ENCODE peak calls at places on chromosomes 13 and 19, in seven cellular contexts. B, D, G, Y, R, W and P are unnamed samples.

GRCh38 chr19:3932931-3933810 is at the start of gene NMRK2:
- DNase-seq in B (no peak), D (no peak), G (no peak), Y (no peak), R (no peak), W (no peak), P (no peak)

GRCh38 chr19:50975766-50976165 is 6.4 kb upstream of the KLK6 start:
- DNase-seq in B (no peak), D (no peak), G (no peak), Y (peak; percentile 45), R (no peak), W (no peak), P (no peak)

GRCh38 chr19:5691205-5691929 is 1.3 kb downstream of the RPL36 start:
- DNase-seq in B (no peak), D (peak; percentile 75), G (peak; percentile 68), Y (peak; percentile 48), R (peak; percentile 68), W (peak; percentile 31), P (peak; percentile 46)

GRCh38 chr19:11949201-11949600 is 15.6 kb upstream of the ZNF763 start:
- DNase-seq in B (no peak), D (no peak), G (no peak), Y (no peak), R (no peak), W (peak; percentile 7), P (no peak)

GRCh38 chr19:55353803-55354697 is 469 bp downstream of the COX6B2 start:
- DNase-seq in B (peak; percentile 76), D (peak; percentile 63), G (peak; percentile 64), Y (peak; percentile 75), R (no peak), W (peak; percentile 43), P (peak; percentile 81)

GRCh38 chr13:84651288-84651687 is 769.0 kb upstream of the SLITRK1 start:
- DNase-seq in B (no peak), D (no peak), G (no peak), Y (no peak), R (no peak), W (peak; percentile 85), P (no peak)

GRCh38 chr13:73708393-73708985 is 425.7 kb downstream of the KLF12 start:
- DNase-seq in B (no peak), D (peak; percentile 15), G (peak; percentile 33), Y (peak; percentile 72), R (no peak), W (peak; percentile 71), P (peak; percentile 79)

GRCh38 chr13:108728370-108728769 is 99.0 kb downstream of the MYO16 start:
- DNase-seq in B (no peak), D (no peak), G (no peak), Y (peak; percentile 36), R (no peak), W (no peak), P (no peak)

GRCh38 chr19:821228-821975 is at the start of gene PLPPR3:
- DNase-seq in B (no peak), D (no peak), G (no peak), Y (no peak), R (no peak), W (no peak), P (no peak)

GRCh38 chr19:44332145-44332544 is 24.3 kb downstream of the ZNF112 start:
- DNase-seq in B (no peak), D (no peak), G (no peak), Y (no peak), R (no peak), W (no peak), P (no peak)
- H3K27ac ChIP-seq in B (no peak overlapping the region), D (no peak overlapping the region), G (no peak overlapping the region), Y (no peak overlapping the region), R (no peak overlapping the region), W (no peak overlapping the region), P (no peak overlapping the region)

GRCh38 chr13:93230466-93230865 is 3.9 kb downstream of the GPC6 start:
- DNase-seq in B (no peak), D (no peak), G (no peak), Y (no peak), R (no peak), W (peak; percentile 89), P (no peak)
- H3K4me1 ChIP-seq in B (no peaks in the 10 kb centered on the region), D (peaks cover 3% of the 10 kb centered on the region), G (peaks cover 7% of the 10 kb centered on the region), Y (peaks cover 30% of the 10 kb centered on the region), R (no peaks in the 10 kb centered on the region), W (peaks cover 1% of the 10 kb centered on the region), P (no peaks in the 10 kb centered on the region)

GRCh38 chr19:35040474-35040825 is 1.1 kb upstream of the HPN start:
- DNase-seq in B (no peak), D (no peak), G (no peak), Y (no peak), R (no peak), W (no peak), P (no peak)

GRCh38 chr19:35042056-35042730 is 672 bp downstream of the HPN start:
- DNase-seq in B (peak; percentile 97), D (no peak), G (no peak), Y (no peak), R (no peak), W (no peak), P (no peak)

GRCh38 chr19:35041548-35042055 is at the start of gene HPN:
- DNase-seq in B (peak; percentile 95), D (no peak), G (no peak), Y (no peak), R (peak; percentile 66), W (no peak), P (no peak)

GRCh38 chr19:35039881-35040456 is 1.6 kb upstream of the HPN start:
- DNase-seq in B (no peak), D (no peak), G (no peak), Y (no peak), R (no peak), W (no peak), P (no peak)

GRCh38 chr19:35040826-35041547 is 534 bp upstream of the HPN start:
- DNase-seq in B (peak; percentile 99), D (peak; percentile 92), G (peak; percentile 72), Y (no peak), R (peak; percentile 88), W (no peak), P (peak; percentile 74)
- TF ChIP-seq POLR2A in B (peak; percentile 78), D (no peak), G (peak; percentile 14), Y (no peak), R (no peak), W (no peak), P (no peak)

DNA sequence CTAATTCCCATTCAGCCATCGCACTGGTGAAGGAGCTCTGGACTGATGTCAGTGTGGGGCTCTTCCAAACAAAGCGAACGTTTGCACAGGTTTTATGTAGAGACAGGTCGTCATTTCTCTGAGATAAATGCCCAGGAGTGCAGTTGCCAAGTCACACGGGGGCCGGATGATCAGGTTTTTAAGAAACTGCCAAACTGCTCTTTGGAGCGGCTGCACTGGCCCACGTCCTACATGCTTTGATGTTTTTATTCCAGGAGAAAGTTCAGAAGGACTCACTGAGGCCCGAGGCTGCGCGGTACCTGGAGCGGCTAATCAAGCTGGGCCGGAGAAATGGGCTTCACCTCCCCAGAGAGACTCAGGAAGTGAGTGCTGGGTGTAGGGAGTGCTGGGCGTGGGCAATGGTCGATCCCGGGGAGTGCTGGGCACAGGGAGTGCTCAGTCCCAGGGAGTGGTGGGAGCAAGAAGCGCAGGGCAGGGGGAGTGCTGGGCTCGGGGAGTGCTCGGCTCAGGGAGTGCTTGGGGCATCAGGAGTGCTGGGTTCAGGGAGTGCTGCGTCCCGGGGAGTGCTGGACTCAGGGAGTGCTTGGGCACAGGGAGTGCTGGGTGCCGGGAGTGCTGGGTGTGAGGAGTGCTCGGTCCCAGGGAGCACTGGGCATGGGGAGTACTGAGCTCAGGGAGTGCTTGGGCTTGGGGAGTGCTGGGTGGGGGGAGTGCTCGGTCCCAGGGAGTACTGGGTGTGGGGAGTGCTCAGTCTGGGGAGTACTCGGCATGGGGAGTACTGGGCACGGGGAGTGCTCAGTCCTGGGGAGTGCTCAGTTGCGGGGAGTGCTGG is 10.7 kb downstream of the THOP1 start:
- DNase-seq in B (no peak), D (no peak), G (no peak), Y (no peak), R (no peak), W (no peak), P (no peak)
- H3K27ac ChIP-seq in B (no peak overlapping the region), D (no peak overlapping the region), G (no peak overlapping the region), Y (no peak overlapping the region), R (no peak overlapping the region), W (no peak overlapping the region), P (no peak overlapping the region)

GRCh38 chr19:17236831-17237543 is 8.7 kb downstream of the NR2F6 start:
- DNase-seq in B (no peak), D (no peak), G (no peak), Y (no peak), R (no peak), W (no peak), P (no peak)
- H3K4me1 ChIP-seq in B (no peaks in the 10 kb centered on the region), D (peaks cover 4% of the 10 kb centered on the region), G (peaks cover 21% of the 10 kb centered on the region), Y (peaks cover 72% of the 10 kb centered on the region), R (no peaks in the 10 kb centered on the region), W (peaks cover 12% of the 10 kb centered on the region), P (peaks cover 13% of the 10 kb centered on the region)

GRCh38 chr13:64723735-64724134 is 2506.4 kb downstream of the PCDH9 start:
- DNase-seq in B (no peak), D (no peak), G (no peak), Y (peak; percentile 90), R (no peak), W (peak; percentile 94), P (no peak)
- TF ChIP-seq POLR2A in B (no peak), D (no peak), G (no peak), Y (no peak), R (no peak), W (no peak), P (no peak)

GRCh38 chr19:38375748-38376147 is 1.4 kb downstream of the PSMD8 start:
- DNase-seq in B (no peak), D (no peak), G (no peak), Y (no peak), R (no peak), W (peak; percentile 20), P (no peak)

GRCh38 chr19:38374332-38375097 is at the start of gene PSMD8:
- DNase-seq in B (peak; percentile 100), D (peak; percentile 98), G (peak; percentile 98), Y (peak; percentile 100), R (peak; percentile 99), W (peak; percentile 97), P (peak; percentile 99)

GRCh38 chr19:38375098-38375493 is 725 bp downstream of the PSMD8 start:
- DNase-seq in B (no peak), D (no peak), G (no peak), Y (no peak), R (no peak), W (peak; percentile 11), P (no peak)

GRCh38 chr19:38376576-38376975 is 2.2 kb downstream of the PSMD8 start:
- DNase-seq in B (no peak), D (no peak), G (no peak), Y (no peak), R (no peak), W (no peak), P (no peak)

GRCh38 chr19:38373907-38374331 is 452 bp upstream of the PSMD8 start:
- DNase-seq in B (no peak), D (no peak), G (no peak), Y (no peak), R (no peak), W (no peak), P (no peak)
- H3K27ac ChIP-seq in B (peak overlapping the region; percentile 43), D (no peak overlapping the region), G (peak overlapping the region; percentile 89), Y (peak overlapping the region; percentile 73), R (peak overlapping the region; percentile 92), W (peak overlapping the region; percentile 13), P (peak overlapping the region; percentile 91)

DNA sequence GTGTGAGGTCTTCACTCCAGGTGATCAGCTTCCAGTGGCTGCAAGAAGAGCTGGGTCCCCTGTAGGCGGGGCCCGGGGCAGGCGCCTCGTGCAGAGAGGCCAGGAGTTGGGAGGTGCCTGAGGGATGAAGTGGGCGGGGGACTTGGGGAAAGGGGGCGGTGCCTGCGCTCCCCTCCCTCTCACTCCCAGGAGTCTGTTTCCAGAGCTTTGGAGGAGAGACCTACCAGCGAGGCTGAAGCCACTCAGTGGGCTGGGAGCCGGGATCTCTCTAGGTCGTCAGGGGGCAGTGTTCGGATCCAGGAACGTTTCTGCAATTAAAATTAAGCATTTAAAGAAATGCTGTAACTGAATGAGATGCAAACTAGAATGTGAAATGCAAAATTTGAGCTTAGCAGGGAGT is 11.8 kb downstream of the ZNF160 start:
- DNase-seq in B (no peak), D (no peak), G (no peak), Y (no peak), R (no peak), W (no peak), P (no peak)
- H3K4me1 ChIP-seq in B (no peaks in the 10 kb centered on the region), D (no peaks in the 10 kb centered on the region), G (peaks cover 36% of the 10 kb centered on the region), Y (no peaks in the 10 kb centered on the region), R (no peaks in the 10 kb centered on the region), W (no peaks in the 10 kb centered on the region), P (no peaks in the 10 kb centered on the region)